ENCODE peak calls at places on chromosomes 12 and 14, in seven cellular contexts. One of them, this sample, is unnamed.

GRCh38 chr12:47722926-47723631 is 2.2 kb downstream of the ENDOU start:
- DNase-seq in breast epithelium: no peak
- DNase-seq in GDM1: no peak
- DNase-seq in stimulated activated CD4-positive, alpha-beta T cell treated with anti-CD3 and anti-CD28 coated beads, Interleukin-12 subunit alpha, Interleukin-12 subunit beta, amount 100 ng/mL, for 4 hours: no peak
- DNase-seq in stimulated activated naive CD4-positive, alpha-beta T cell: no peak
- DNase-seq in neural crest cell: no peak
- DNase-seq in osteocyte: no peak
- DNase-seq in this sample: no peak

GRCh38 chr12:52920937-52921336 is 16.1 kb upstream of the KRT8 start:
- DNase-seq in neural crest cell: no peak
- DNase-seq in GDM1: no peak
- DNase-seq in breast epithelium: no peak
- DNase-seq in osteocyte: no peak
- DNase-seq in stimulated activated CD4-positive, alpha-beta T cell treated with anti-CD3 and anti-CD28 coated beads, Interleukin-12 subunit alpha, Interleukin-12 subunit beta, amount 100 ng/mL, for 4 hours: no peak
- DNase-seq in stimulated activated naive CD4-positive, alpha-beta T cell: no peak
- DNase-seq in this sample: no peak

GRCh38 chr12:111395557-111396187 is 10.1 kb upstream of the SH2B3 start:
- DNase-seq in osteocyte: no peak
- DNase-seq in stimulated activated naive CD4-positive, alpha-beta T cell: no peak
- DNase-seq in neural crest cell: no peak
- DNase-seq in stimulated activated CD4-positive, alpha-beta T cell treated with anti-CD3 and anti-CD28 coated beads, Interleukin-12 subunit alpha, Interleukin-12 subunit beta, amount 100 ng/mL, for 4 hours: no peak
- DNase-seq in breast epithelium: no peak
- DNase-seq in GDM1: no peak
- DNase-seq in this sample: no peak

GRCh38 chr14:104244221-104245011 is 106.0 kb downstream of the KIF26A start:
- DNase-seq in stimulated activated naive CD4-positive, alpha-beta T cell: no peak
- DNase-seq in stimulated activated CD4-positive, alpha-beta T cell treated with anti-CD3 and anti-CD28 coated beads, Interleukin-12 subunit alpha, Interleukin-12 subunit beta, amount 100 ng/mL, for 4 hours: no peak
- DNase-seq in neural crest cell: no peak
- DNase-seq in GDM1: no peak
- DNase-seq in osteocyte: peak; percentile 75
- DNase-seq in breast epithelium: peak; percentile 38
- DNase-seq in this sample: no peak

GRCh38 chr14:63435838-63436237 is 107.3 kb downstream of the PPP2R5E start:
- DNase-seq in stimulated activated CD4-positive, alpha-beta T cell treated with anti-CD3 and anti-CD28 coated beads, Interleukin-12 subunit alpha, Interleukin-12 subunit beta, amount 100 ng/mL, for 4 hours: no peak
- DNase-seq in osteocyte: no peak
- DNase-seq in stimulated activated naive CD4-positive, alpha-beta T cell: no peak
- DNase-seq in GDM1: no peak
- DNase-seq in neural crest cell: no peak
- DNase-seq in breast epithelium: no peak
- DNase-seq in this sample: no peak

GRCh38 chr14:103867020-103867419 is 19.6 kb upstream of the PPP1R13B start:
- DNase-seq in stimulated activated CD4-positive, alpha-beta T cell treated with anti-CD3 and anti-CD28 coated beads, Interleukin-12 subunit alpha, Interleukin-12 subunit beta, amount 100 ng/mL, for 4 hours: no peak
- DNase-seq in breast epithelium: no peak
- DNase-seq in GDM1: no peak
- DNase-seq in stimulated activated naive CD4-positive, alpha-beta T cell: no peak
- DNase-seq in osteocyte: no peak
- DNase-seq in neural crest cell: no peak
- DNase-seq in this sample: no peak

GRCh38 chr14:92252291-92252690 is 70.7 kb upstream of the SLC24A4 start:
- DNase-seq in osteocyte: no peak
- DNase-seq in GDM1: no peak
- DNase-seq in stimulated activated CD4-positive, alpha-beta T cell treated with anti-CD3 and anti-CD28 coated beads, Interleukin-12 subunit alpha, Interleukin-12 subunit beta, amount 100 ng/mL, for 4 hours: no peak
- DNase-seq in breast epithelium: no peak
- DNase-seq in neural crest cell: no peak
- DNase-seq in stimulated activated naive CD4-positive, alpha-beta T cell: no peak
- DNase-seq in this sample: no peak

GRCh38 chr14:76762617-76763361 is 1.5 kb downstream of the VASH1 start:
- DNase-seq in neural crest cell: no peak
- DNase-seq in breast epithelium: no peak
- DNase-seq in osteocyte: peak; percentile 75
- DNase-seq in stimulated activated CD4-positive, alpha-beta T cell treated with anti-CD3 and anti-CD28 coated beads, Interleukin-12 subunit alpha, Interleukin-12 subunit beta, amount 100 ng/mL, for 4 hours: no peak
- DNase-seq in stimulated activated naive CD4-positive, alpha-beta T cell: no peak
- DNase-seq in GDM1: no peak
- DNase-seq in this sample: no peak

GRCh38 chr14:33950320-33951182 is at the start of gene EGLN3:
- DNase-seq in osteocyte: peak; percentile 90
- DNase-seq in neural crest cell: peak; percentile 81
- DNase-seq in stimulated activated naive CD4-positive, alpha-beta T cell: no peak
- DNase-seq in breast epithelium: peak; percentile 87
- DNase-seq in GDM1: peak; percentile 74
- DNase-seq in stimulated activated CD4-positive, alpha-beta T cell treated with anti-CD3 and anti-CD28 coated beads, Interleukin-12 subunit alpha, Interleukin-12 subunit beta, amount 100 ng/mL, for 4 hours: peak; percentile 46
- DNase-seq in this sample: no peak

GRCh38 chr12:113136128-113136989 is 798 bp upstream of the RASAL1 start:
- DNase-seq in osteocyte: no peak
- DNase-seq in breast epithelium: no peak
- DNase-seq in neural crest cell: no peak
- DNase-seq in GDM1: no peak
- DNase-seq in stimulated activated CD4-positive, alpha-beta T cell treated with anti-CD3 and anti-CD28 coated beads, Interleukin-12 subunit alpha, Interleukin-12 subunit beta, amount 100 ng/mL, for 4 hours: peak; percentile 51
- DNase-seq in stimulated activated naive CD4-positive, alpha-beta T cell: peak; percentile 64
- DNase-seq in this sample: peak; percentile 27

GRCh38 chr12:105352049-105352448 is 21.6 kb downstream of the C12orf75 start:
- DNase-seq in breast epithelium: no peak
- DNase-seq in stimulated activated CD4-positive, alpha-beta T cell treated with anti-CD3 and anti-CD28 coated beads, Interleukin-12 subunit alpha, Interleukin-12 subunit beta, amount 100 ng/mL, for 4 hours: no peak
- DNase-seq in stimulated activated naive CD4-positive, alpha-beta T cell: no peak
- DNase-seq in osteocyte: no peak
- DNase-seq in neural crest cell: no peak
- DNase-seq in GDM1: no peak
- DNase-seq in this sample: no peak

GRCh38 chr14:77908847-77909246 is 108.9 kb downstream of the ADCK1 start:
- DNase-seq in neural crest cell: no peak
- DNase-seq in breast epithelium: no peak
- DNase-seq in osteocyte: no peak
- DNase-seq in stimulated activated CD4-positive, alpha-beta T cell treated with anti-CD3 and anti-CD28 coated beads, Interleukin-12 subunit alpha, Interleukin-12 subunit beta, amount 100 ng/mL, for 4 hours: no peak
- DNase-seq in stimulated activated naive CD4-positive, alpha-beta T cell: no peak
- DNase-seq in GDM1: no peak
- DNase-seq in this sample: no peak

GRCh38 chr12:132659146-132659545 is 28.0 kb downstream of the POLE start:
- DNase-seq in stimulated activated CD4-positive, alpha-beta T cell treated with anti-CD3 and anti-CD28 coated beads, Interleukin-12 subunit alpha, Interleukin-12 subunit beta, amount 100 ng/mL, for 4 hours: no peak
- DNase-seq in GDM1: no peak
- DNase-seq in osteocyte: no peak
- DNase-seq in neural crest cell: no peak
- DNase-seq in breast epithelium: no peak
- DNase-seq in stimulated activated naive CD4-positive, alpha-beta T cell: no peak
- DNase-seq in this sample: no peak

GRCh38 chr12:72256725-72257124 is 15.4 kb upstream of the TRHDE start:
- DNase-seq in neural crest cell: no peak
- DNase-seq in stimulated activated naive CD4-positive, alpha-beta T cell: no peak
- DNase-seq in osteocyte: no peak
- DNase-seq in GDM1: no peak
- DNase-seq in breast epithelium: no peak
- DNase-seq in stimulated activated CD4-positive, alpha-beta T cell treated with anti-CD3 and anti-CD28 coated beads, Interleukin-12 subunit alpha, Interleukin-12 subunit beta, amount 100 ng/mL, for 4 hours: no peak
- DNase-seq in this sample: no peak

GRCh38 chr12:74776378-74776777 is 238.7 kb downstream of the ATXN7L3B start:
- DNase-seq in neural crest cell: no peak
- DNase-seq in stimulated activated CD4-positive, alpha-beta T cell treated with anti-CD3 and anti-CD28 coated beads, Interleukin-12 subunit alpha, Interleukin-12 subunit beta, amount 100 ng/mL, for 4 hours: no peak
- DNase-seq in stimulated activated naive CD4-positive, alpha-beta T cell: no peak
- DNase-seq in GDM1: no peak
- DNase-seq in breast epithelium: no peak
- DNase-seq in osteocyte: no peak
- DNase-seq in this sample: no peak

GRCh38 chr14:39763402-39763890 is 331.2 kb upstream of the FBXO33 start:
- DNase-seq in osteocyte: no peak
- DNase-seq in neural crest cell: no peak
- DNase-seq in GDM1: no peak
- DNase-seq in breast epithelium: no peak
- DNase-seq in stimulated activated naive CD4-positive, alpha-beta T cell: no peak
- DNase-seq in stimulated activated CD4-positive, alpha-beta T cell treated with anti-CD3 and anti-CD28 coated beads, Interleukin-12 subunit alpha, Interleukin-12 subunit beta, amount 100 ng/mL, for 4 hours: no peak
- DNase-seq in this sample: no peak

GRCh38 chr12:132182206-132182710 is 38.0 kb downstream of the NOC4L start:
- DNase-seq in GDM1: no peak
- DNase-seq in stimulated activated naive CD4-positive, alpha-beta T cell: no peak
- DNase-seq in stimulated activated CD4-positive, alpha-beta T cell treated with anti-CD3 and anti-CD28 coated beads, Interleukin-12 subunit alpha, Interleukin-12 subunit beta, amount 100 ng/mL, for 4 hours: no peak
- DNase-seq in osteocyte: no peak
- DNase-seq in neural crest cell: no peak
- DNase-seq in breast epithelium: no peak
- DNase-seq in this sample: no peak

GRCh38 chr14:100601064-100601463 is 13.8 kb upstream of the BEGAIN start:
- DNase-seq in stimulated activated naive CD4-positive, alpha-beta T cell: no peak
- DNase-seq in stimulated activated CD4-positive, alpha-beta T cell treated with anti-CD3 and anti-CD28 coated beads, Interleukin-12 subunit alpha, Interleukin-12 subunit beta, amount 100 ng/mL, for 4 hours: no peak
- DNase-seq in breast epithelium: no peak
- DNase-seq in GDM1: no peak
- DNase-seq in neural crest cell: no peak
- DNase-seq in osteocyte: no peak
- DNase-seq in this sample: no peak

GRCh38 chr14:76456200-76456599 is 80.3 kb downstream of the ESRRB start:
- DNase-seq in breast epithelium: no peak
- DNase-seq in stimulated activated naive CD4-positive, alpha-beta T cell: no peak
- DNase-seq in stimulated activated CD4-positive, alpha-beta T cell treated with anti-CD3 and anti-CD28 coated beads, Interleukin-12 subunit alpha, Interleukin-12 subunit beta, amount 100 ng/mL, for 4 hours: no peak
- DNase-seq in neural crest cell: peak; percentile 67
- DNase-seq in osteocyte: no peak
- DNase-seq in GDM1: no peak
- DNase-seq in this sample: no peak

GRCh38 chr14:21940887-21941855 is 267.6 kb upstream of the OR4E1 start:
- DNase-seq in osteocyte: no peak
- DNase-seq in stimulated activated CD4-positive, alpha-beta T cell treated with anti-CD3 and anti-CD28 coated beads, Interleukin-12 subunit alpha, Interleukin-12 subunit beta, amount 100 ng/mL, for 4 hours: no peak
- DNase-seq in neural crest cell: peak; percentile 13
- DNase-seq in GDM1: no peak
- DNase-seq in stimulated activated naive CD4-positive, alpha-beta T cell: peak; percentile 22
- DNase-seq in breast epithelium: no peak
- DNase-seq in this sample: peak; percentile 4

GRCh38 chr14:76872796-76873432 is 46.7 kb downstream of the LRRC74A start:
- DNase-seq in breast epithelium: peak; percentile 72
- DNase-seq in osteocyte: no peak
- DNase-seq in neural crest cell: peak; percentile 68
- DNase-seq in stimulated activated CD4-positive, alpha-beta T cell treated with anti-CD3 and anti-CD28 coated beads, Interleukin-12 subunit alpha, Interleukin-12 subunit beta, amount 100 ng/mL, for 4 hours: peak; percentile 57
- DNase-seq in GDM1: peak; percentile 46
- DNase-seq in stimulated activated naive CD4-positive, alpha-beta T cell: peak; percentile 27
- DNase-seq in this sample: peak; percentile 50

GRCh38 chr14:104689620-104690265 is 325 bp downstream of the INF2 start:
- DNase-seq in GDM1: no peak
- DNase-seq in stimulated activated CD4-positive, alpha-beta T cell treated with anti-CD3 and anti-CD28 coated beads, Interleukin-12 subunit alpha, Interleukin-12 subunit beta, amount 100 ng/mL, for 4 hours: no peak
- DNase-seq in breast epithelium: no peak
- DNase-seq in neural crest cell: no peak
- DNase-seq in osteocyte: no peak
- DNase-seq in stimulated activated naive CD4-positive, alpha-beta T cell: no peak
- DNase-seq in this sample: no peak

GRCh38 chr14:71290960-71291466 is 383.8 kb downstream of the PCNX1 start:
- DNase-seq in neural crest cell: no peak
- DNase-seq in stimulated activated CD4-positive, alpha-beta T cell treated with anti-CD3 and anti-CD28 coated beads, Interleukin-12 subunit alpha, Interleukin-12 subunit beta, amount 100 ng/mL, for 4 hours: peak; percentile 12
- DNase-seq in GDM1: peak; percentile 24
- DNase-seq in osteocyte: no peak
- DNase-seq in stimulated activated naive CD4-positive, alpha-beta T cell: no peak
- DNase-seq in breast epithelium: no peak
- DNase-seq in this sample: no peak

GRCh38 chr14:23582906-23583760 is 4.5 kb upstream of the JPH4 start:
- DNase-seq in GDM1: no peak
- DNase-seq in breast epithelium: no peak
- DNase-seq in stimulated activated CD4-positive, alpha-beta T cell treated with anti-CD3 and anti-CD28 coated beads, Interleukin-12 subunit alpha, Interleukin-12 subunit beta, amount 100 ng/mL, for 4 hours: no peak
- DNase-seq in stimulated activated naive CD4-positive, alpha-beta T cell: no peak
- DNase-seq in osteocyte: no peak
- DNase-seq in neural crest cell: no peak
- DNase-seq in this sample: no peak

GRCh38 chr14:68631691-68632590 is 160.9 kb downstream of the ZFP36L1 start:
- DNase-seq in osteocyte: peak; percentile 68
- DNase-seq in GDM1: no peak
- DNase-seq in neural crest cell: no peak
- DNase-seq in breast epithelium: no peak
- DNase-seq in stimulated activated naive CD4-positive, alpha-beta T cell: no peak
- DNase-seq in stimulated activated CD4-positive, alpha-beta T cell treated with anti-CD3 and anti-CD28 coated beads, Interleukin-12 subunit alpha, Interleukin-12 subunit beta, amount 100 ng/mL, for 4 hours: no peak
- DNase-seq in this sample: no peak

GRCh38 chr12:71299541-71300376 is 139.8 kb upstream of the LGR5 start:
- DNase-seq in osteocyte: no peak
- DNase-seq in neural crest cell: no peak
- DNase-seq in stimulated activated naive CD4-positive, alpha-beta T cell: no peak
- DNase-seq in breast epithelium: no peak
- DNase-seq in GDM1: no peak
- DNase-seq in stimulated activated CD4-positive, alpha-beta T cell treated with anti-CD3 and anti-CD28 coated beads, Interleukin-12 subunit alpha, Interleukin-12 subunit beta, amount 100 ng/mL, for 4 hours: no peak
- DNase-seq in this sample: no peak